ENCODE peak calls at places on chromosomes 11 and 22, in six cellular contexts. Q is right cardiac atrium, O is thoracic aorta, U is H7, I is testis, L is mucosa of descending colon. B is an unnamed sample.

GRCh38 chr22:29396126-29396525 is 7.8 kb upstream of the AP1B1 start:
- DNase-seq in L (no peak), I (no peak), O (no peak), Q (no peak), U (no peak), B (no peak)

GRCh38 chr11:79236541-79236971 is 204.3 kb downstream of the TENM4 start:
- DNase-seq in Q (no peak), O (no peak), L (no peak), U (no peak), I (no peak), B (no peak)

GRCh38 chr11:17890333-17890732 is 122.5 kb downstream of the SERGEF start:
- DNase-seq in L (no peak), Q (no peak), I (no peak), O (no peak), U (no peak), B (no peak)

GRCh38 chr22:32564170-32565001 is 89.8 kb downstream of the FBXO7 start:
- DNase-seq in I (peak), Q (no peak), L (no peak), O (no peak), U (no peak), B (no peak)

GRCh38 chr11:3040881-3041280 is 16.3 kb downstream of the CARS1 start:
- DNase-seq in L (no peak), Q (no peak), O (no peak), U (no peak), I (no peak), B (no peak)

GRCh38 chr11:112174789-112175595 is at the start of gene BCO2:
- DNase-seq in O (peak), U (peak), L (peak), I (peak), Q (peak), B (no peak)

GRCh38 chr11:124751741-124752470 is at the start of gene VSIG2:
- DNase-seq in U (peak), Q (peak), L (peak), O (no peak), I (no peak), B (no peak)

GRCh38 chr11:95243658-95244057 is 12.7 kb upstream of the SESN3 start:
- DNase-seq in L (no peak), Q (no peak), O (no peak), U (no peak), I (no peak), B (no peak)

GRCh38 chr22:44385781-44386180 is 73.0 kb upstream of the SHISAL1 start:
- DNase-seq in O (no peak), I (no peak), U (peak), L (no peak), Q (peak), B (no peak)

GRCh38 chr22:42608481-42609361 is 6.0 kb downstream of the POLDIP3 start:
- DNase-seq in I (no peak), L (no peak), U (no peak), O (no peak), Q (peak), B (no peak)

GRCh38 chr11:72721689-72722049 is 30.5 kb downstream of the ARAP1 start:
- DNase-seq in L (peak), Q (peak), O (no peak), I (peak), U (no peak), B (no peak)

GRCh38 chr11:57320719-57321387 is 3.9 kb downstream of the TNKS1BP1 start:
- DNase-seq in O (no peak), L (peak), U (no peak), Q (peak), I (no peak), B (no peak)

GRCh38 chr11:57318178-57318577 is 6.6 kb downstream of the TNKS1BP1 start:
- DNase-seq in I (peak), O (no peak), L (no peak), Q (peak), U (no peak), B (no peak)

GRCh38 chr11:57321388-57321995 is 3.3 kb downstream of the TNKS1BP1 start:
- DNase-seq in U (no peak), O (no peak), L (peak), Q (peak), I (no peak), B (no peak)

GRCh38 chr11:57321996-57322880 is 2.5 kb downstream of the TNKS1BP1 start:
- DNase-seq in I (peak), L (peak), Q (peak), O (peak), U (peak), B (peak)

GRCh38 chr11:57320067-57320718 is 4.6 kb downstream of the TNKS1BP1 start:
- DNase-seq in O (no peak), Q (peak), I (no peak), U (no peak), L (no peak), B (no peak)
- H3K4me3 ChIP-seq in O (no peak), Q (no peak), I (no peak), U (no peak), L (no peak), B (no peak)

GRCh38 chr11:108929241-108929640 is 264.4 kb downstream of the DDX10 start:
- DNase-seq in Q (no peak), U (no peak), I (no peak), O (no peak), L (no peak), B (no peak)

GRCh38 chr11:108933630-108934029 is 268.8 kb downstream of the DDX10 start:
- DNase-seq in Q (no peak), I (no peak), U (no peak), O (no peak), L (no peak), B (no peak)

GRCh38 chr11:108927791-108928545 is 263.1 kb downstream of the DDX10 start:
- DNase-seq in Q (no peak), U (no peak), I (no peak), L (no peak), O (no peak), B (no peak)

GRCh38 chr11:108934696-108935095 is 269.8 kb downstream of the DDX10 start:
- DNase-seq in U (no peak), Q (no peak), I (no peak), O (no peak), L (no peak), B (no peak)

DNA sequence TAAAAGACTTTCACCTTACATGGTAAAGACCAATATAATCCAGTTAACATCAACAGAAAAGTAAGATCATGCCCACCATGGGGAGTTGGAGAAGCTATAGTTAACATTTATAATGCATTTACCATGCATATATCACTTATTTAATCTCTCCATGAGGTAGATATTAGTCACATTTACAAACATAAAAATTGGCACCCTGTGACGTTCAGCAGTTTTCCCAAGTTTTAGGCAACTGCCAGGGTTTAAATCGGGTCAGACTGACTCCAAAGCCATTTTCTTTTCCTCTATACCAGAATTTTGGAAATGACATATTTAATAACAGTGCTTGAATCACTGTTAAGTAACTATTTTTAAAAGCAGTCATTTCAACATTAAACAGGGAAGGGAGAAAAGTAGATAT is 266.3 kb downstream of the DDX10 start:
- DNase-seq in O (no peak), I (no peak), L (no peak), U (no peak), Q (no peak), B (no peak)
- H3K4me3 ChIP-seq in O (no peak), I (no peak), L (no peak), U (no peak), Q (no peak), B (no peak)

GRCh38 chr11:44031549-44031948 is 16.2 kb upstream of the ACCSL start:
- DNase-seq in I (no peak), U (no peak), Q (no peak), L (no peak), O (no peak), B (no peak)
- H3K4me3 ChIP-seq in I (no peak), U (no peak), Q (no peak), L (no peak), O (no peak), B (no peak)

GRCh38 chr22:46011627-46012181 is 34.7 kb upstream of the WNT7B start:
- DNase-seq in Q (peak), L (peak), I (no peak), O (no peak), U (peak), B (no peak)

GRCh38 chr22:46012182-46012880 is 35.4 kb upstream of the WNT7B start:
- DNase-seq in O (no peak), U (peak), Q (peak), L (peak), I (no peak), B (no peak)

GRCh38 chr22:46010951-46011626 is 34.1 kb upstream of the WNT7B start:
- DNase-seq in Q (peak), U (peak), O (no peak), L (peak), I (no peak), B (no peak)

GRCh38 chr22:46013460-46014416 is 36.8 kb upstream of the WNT7B start:
- DNase-seq in O (peak), L (peak), U (peak), Q (peak), I (peak), B (no peak)

GRCh38 chr22:46012881-46013281 is 35.9 kb upstream of the WNT7B start:
- DNase-seq in O (no peak), I (no peak), Q (peak), L (peak), U (peak), B (no peak)
- H3K4me3 ChIP-seq in O (peak), I (no peak), Q (no peak), L (no peak), U (no peak), B (peak)